ENCODE peak calls at places on chromosomes 1 and 21, in eight cellular contexts. K is tibial artery; A is CD4-positive, alpha-beta T cell; R is fibroblast of mammary gland; V is neural crest cell; B is heart left ventricle; J is glutamatergic neuron; Q is fibroblast of lung. M is an unnamed sample.

GRCh38 chr1:158203693-158204457 is 23.2 kb downstream of the CD1D start:
- DNase-seq in B (no peak), Q (peak), R (peak), K (no peak), A (no peak), J (no peak), V (no peak), M (no peak)

GRCh38 chr1:229340496-229340895 is 2.4 kb downstream of the CCSAP start:
- DNase-seq in K (no peak), Q (no peak), J (no peak), B (no peak), A (no peak), R (no peak), V (no peak), M (no peak)

GRCh38 chr1:115229016-115229415 is 109.0 kb downstream of the NGF start:
- DNase-seq in Q (no peak), V (no peak), K (no peak), A (no peak), R (no peak), J (no peak), B (no peak), M (no peak)

GRCh38 chr1:65174585-65174984 is 26.6 kb downstream of the AK4 start:
- DNase-seq in V (no peak), K (peak), R (peak), J (no peak), Q (peak), B (peak), A (no peak), M (no peak)

GRCh38 chr1:225114354-225114995 is 185.0 kb downstream of the DNAH14 start:
- DNase-seq in V (no peak), K (no peak), J (no peak), R (peak), A (no peak), Q (no peak), B (no peak), M (no peak)

GRCh38 chr1:57424231-57425027 is 569 bp upstream of the DAB1 start:
- DNase-seq in Q (peak), R (peak), V (peak), J (peak), K (no peak), B (peak), A (no peak), M (peak)

GRCh38 chr1:43509007-43509739 is 21.5 kb upstream of the PTPRF start:
- DNase-seq in R (no peak), A (no peak), Q (no peak), J (no peak), V (no peak), B (no peak), K (no peak), M (no peak)

GRCh38 chr1:54606990-54607325 is 16.4 kb downstream of the FAM151A start:
- DNase-seq in K (no peak), A (no peak), V (no peak), J (no peak), B (no peak), Q (no peak), R (no peak), M (peak)

GRCh38 chr21:44800103-44800502 is 1.5 kb downstream of the UBE2G2 start:
- DNase-seq in J (no peak), B (no peak), R (peak), A (no peak), Q (peak), K (no peak), V (no peak), M (no peak)

GRCh38 chr1:114025609-114026401 is 46.5 kb downstream of the OLFML3 start:
- DNase-seq in V (no peak), J (no peak), B (no peak), Q (peak), K (no peak), R (peak), A (no peak), M (no peak)

GRCh38 chr1:115426271-115426771 is 88.3 kb upstream of the NGF start:
- DNase-seq in B (peak), J (no peak), Q (peak), R (peak), V (no peak), A (no peak), K (peak), M (peak)

GRCh38 chr1:243882276-243882675 is 32.2 kb upstream of the AKT3 start:
- DNase-seq in J (no peak), B (no peak), V (no peak), A (no peak), K (no peak), R (peak), Q (peak), M (no peak)

GRCh38 chr1:35851175-35851869 is 31.7 kb upstream of the AGO1 start:
- DNase-seq in K (no peak), V (no peak), J (no peak), B (no peak), A (no peak), R (peak), Q (peak), M (no peak)

GRCh38 chr1:49229555-49229954 is 452.9 kb upstream of the BEND5 start:
- DNase-seq in B (no peak), J (peak), V (no peak), A (no peak), R (no peak), K (no peak), Q (peak), M (no peak)
- TF ChIP-seq CTCF in B (no peak), J (no peak), V (no peak), A (no peak), R (no peak), K (no peak), Q (no peak), M (no peak)

GRCh38 chr1:242426271-242426905 is 98.1 kb downstream of the PLD5 start:
- DNase-seq in B (no peak), R (no peak), Q (no peak), K (no peak), A (no peak), J (no peak), V (no peak), M (no peak)
- TF ChIP-seq CTCF in B (no peak), R (no peak), Q (no peak), K (no peak), A (no peak), J (no peak), V (no peak), M (no peak)

DNA sequence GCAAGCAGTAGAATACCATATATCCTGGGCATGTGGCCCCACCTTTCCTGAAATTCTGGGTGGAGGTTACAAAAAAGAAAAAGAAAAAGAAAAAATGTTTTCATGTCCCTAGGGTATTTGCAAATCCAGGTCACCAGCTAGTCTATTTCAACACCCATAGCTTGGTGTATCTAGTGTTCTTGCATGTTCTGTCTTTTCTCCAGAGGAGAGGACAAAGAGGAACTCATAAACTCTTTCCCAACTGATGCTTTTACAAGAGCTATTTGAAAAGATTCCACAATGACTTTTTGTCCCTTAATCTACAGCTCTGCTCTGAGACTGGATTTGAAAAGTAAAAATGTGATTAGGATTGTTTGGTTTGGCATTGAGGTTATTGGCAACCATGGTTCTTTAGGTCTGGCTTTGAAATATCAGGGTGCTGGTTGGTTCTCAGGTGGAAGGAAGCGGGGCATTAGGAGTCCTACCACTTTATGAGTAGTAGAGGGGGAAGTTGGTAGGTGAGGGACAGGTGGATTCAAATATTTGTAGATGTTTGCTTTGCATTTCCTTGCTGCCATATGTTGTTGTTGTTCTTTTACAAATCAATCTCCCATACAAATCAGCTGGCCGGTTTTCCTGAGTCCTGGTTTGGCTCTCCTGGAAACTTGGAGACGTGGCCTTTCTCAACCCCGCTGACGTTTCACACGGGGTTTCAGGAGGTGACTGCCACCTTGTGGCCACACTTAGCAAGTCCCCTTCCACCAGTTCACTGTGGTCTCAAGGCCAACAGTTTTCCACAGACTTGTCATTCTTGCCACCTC is 126.7 kb upstream of the KIAA0040 start:
- DNase-seq in B (peak), Q (peak), A (peak), K (peak), R (peak), V (peak), J (peak), M (peak)
- TF ChIP-seq CTCF in B (peak), Q (peak), A (peak), K (peak), R (peak), V (peak), J (peak), M (peak)

GRCh38 chr1:110070282-110070967 is at the start of gene ALX3:
- DNase-seq in Q (no peak), R (no peak), K (no peak), V (no peak), B (no peak), A (no peak), J (no peak), M (no peak)
- TF ChIP-seq CTCF in Q (no peak), R (no peak), K (no peak), V (no peak), B (no peak), A (no peak), J (no peak), M (no peak)

GRCh38 chr1:226443033-226443432 is 35.1 kb upstream of the PARP1 start:
- DNase-seq in A (no peak), K (no peak), R (peak), V (no peak), B (no peak), J (no peak), Q (no peak), M (no peak)

GRCh38 chr1:226447932-226448670 is 40.2 kb upstream of the PARP1 start:
- DNase-seq in J (no peak), B (no peak), K (no peak), Q (peak), R (peak), A (no peak), V (no peak), M (no peak)

GRCh38 chr1:226446058-226446457 is 38.2 kb upstream of the PARP1 start:
- DNase-seq in K (no peak), J (no peak), R (no peak), A (no peak), V (no peak), Q (no peak), B (no peak), M (no peak)

GRCh38 chr1:226443439-226443838 is 35.5 kb upstream of the PARP1 start:
- DNase-seq in V (no peak), B (no peak), A (no peak), R (peak), Q (peak), K (no peak), J (no peak), M (no peak)

GRCh38 chr1:226444901-226445300 is 37.0 kb upstream of the PARP1 start:
- DNase-seq in J (no peak), Q (no peak), R (no peak), K (no peak), A (peak), V (no peak), B (no peak), M (no peak)
- TF ChIP-seq CTCF in J (no peak), Q (no peak), R (no peak), K (no peak), A (peak), V (no peak), B (no peak), M (no peak)

GRCh38 chr1:86757272-86757984 is 53.1 kb downstream of the SH3GLB1 start:
- DNase-seq in Q (peak), K (peak), V (no peak), A (no peak), B (no peak), R (peak), J (no peak), M (no peak)
- TF ChIP-seq CTCF in Q (no peak), K (no peak), V (no peak), A (no peak), B (no peak), R (no peak), J (no peak), M (no peak)

DNA sequence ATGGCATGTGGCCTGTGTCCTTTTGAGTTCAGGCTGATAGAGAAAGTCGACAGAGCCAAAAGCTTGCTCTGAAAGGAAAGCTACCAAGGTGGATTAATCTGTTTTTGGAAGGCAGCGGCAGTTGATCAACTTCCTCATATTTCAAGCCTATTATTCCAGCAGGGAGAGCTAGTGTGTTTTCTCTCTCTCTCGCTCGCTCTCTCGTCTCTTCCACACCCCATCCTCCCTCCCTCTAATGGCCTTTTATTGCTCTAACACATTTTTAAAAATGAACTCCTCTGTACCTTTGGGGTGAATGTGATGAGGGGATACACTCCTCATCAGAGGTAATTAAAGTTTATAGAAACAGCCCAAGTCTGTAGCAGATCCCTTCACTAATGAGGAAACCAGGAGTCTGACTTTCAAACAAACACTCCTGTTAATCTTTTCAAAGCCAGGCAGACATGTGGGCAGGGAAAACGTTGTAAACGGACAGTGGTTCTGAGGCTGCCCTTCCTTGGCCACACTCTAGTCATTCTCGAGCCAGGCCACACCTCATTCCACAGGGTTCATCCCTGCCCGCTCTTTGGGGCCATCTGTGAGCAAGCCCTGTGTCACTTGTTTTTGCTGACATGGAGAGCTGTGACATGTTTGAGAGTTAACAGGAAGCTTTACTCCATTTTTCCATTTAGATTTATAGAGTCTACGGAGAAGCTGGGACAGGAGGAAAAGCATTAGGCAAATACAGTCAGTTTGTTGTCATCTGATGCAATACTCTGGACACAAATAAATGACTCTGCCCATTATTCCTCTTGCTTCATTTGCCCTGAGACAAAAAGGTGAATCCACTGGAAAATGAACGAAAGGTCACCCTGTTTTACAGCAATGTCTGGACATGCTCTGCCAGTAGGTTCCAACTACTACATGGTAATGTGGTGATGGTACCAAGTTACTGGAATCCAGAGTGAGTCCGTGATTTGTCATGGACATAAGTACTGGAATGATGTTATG is 126.7 kb downstream of the CLIC6 start:
- DNase-seq in K (no peak), B (no peak), V (no peak), A (no peak), Q (peak), J (no peak), R (peak), M (no peak)
- TF ChIP-seq CTCF in K (peak), B (no peak), V (no peak), A (no peak), Q (peak), J (no peak), R (peak), M (no peak)

DNA sequence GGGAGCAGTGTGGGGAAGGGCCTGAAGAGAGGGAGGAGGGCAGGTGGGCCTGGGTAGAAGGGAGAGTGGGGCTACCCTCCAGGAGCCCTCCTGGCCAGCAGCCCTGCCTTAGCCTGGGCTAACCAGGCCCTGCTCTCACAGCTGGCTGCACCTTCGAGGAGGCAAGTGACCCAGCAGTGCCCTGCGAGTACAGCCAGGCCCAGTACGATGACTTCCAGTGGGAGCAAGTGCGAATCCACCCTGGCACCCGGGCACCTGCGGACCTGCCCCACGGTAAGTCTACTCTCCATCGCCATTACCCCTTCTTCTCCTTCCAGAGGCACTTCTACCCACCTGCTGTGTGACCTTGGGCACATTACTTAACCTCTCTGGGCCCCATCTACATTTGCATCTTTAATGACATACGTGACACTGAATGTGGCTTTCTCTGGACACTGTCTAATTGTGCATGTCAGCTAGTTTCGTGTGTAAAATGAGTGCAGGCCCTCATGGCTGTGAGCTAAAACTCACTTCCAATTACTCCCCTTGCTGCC is 18.9 kb downstream of the PTPRU start:
- DNase-seq in A (no peak), B (no peak), R (no peak), V (no peak), K (no peak), Q (no peak), J (no peak), M (no peak)
- TF ChIP-seq CTCF in A (no peak), B (no peak), R (no peak), V (no peak), K (no peak), Q (no peak), J (no peak), M (no peak)

DNA sequence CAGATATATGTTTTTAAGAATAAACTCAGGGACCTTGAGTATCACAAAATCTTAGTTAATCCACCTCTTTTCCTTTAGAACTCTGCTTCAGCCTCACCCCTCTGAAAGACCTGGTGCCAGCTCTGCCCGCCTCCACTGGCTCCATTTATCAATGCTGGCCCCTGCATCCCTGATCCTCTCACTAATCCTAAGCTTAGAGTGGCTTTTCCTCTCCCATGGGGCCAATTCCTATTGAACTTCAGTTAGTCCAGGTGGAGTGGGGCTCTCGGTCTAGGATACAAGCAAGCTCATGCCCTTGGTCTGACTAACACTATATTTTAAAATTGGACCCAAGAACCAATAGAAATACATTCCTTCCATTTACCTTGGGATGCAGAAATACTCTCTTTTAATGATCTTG is 87.0 kb downstream of the RGS7 start:
- DNase-seq in V (no peak), A (no peak), B (no peak), J (no peak), R (no peak), Q (no peak), K (no peak), M (no peak)
- TF ChIP-seq CTCF in V (no peak), A (no peak), B (no peak), J (no peak), R (no peak), Q (no peak), K (no peak), M (no peak)